ENCODE peak calls at places on chromosomes 2 and 18, in four cellular contexts. One of them, this sample, is unnamed.

GRCh38 chr2:96957299-96957698 is 29.1 kb downstream of the FAM178B start:
- DNase-seq in left ventricle myocardium inferior: no peak
- DNase-seq in fibroblast of mammary gland: no peak
- DNase-seq in foreskin fibroblast: no peak
- DNase-seq in this sample: no peak

GRCh38 chr18:21369146-21369545 is 127.1 kb downstream of the GREB1L start:
- DNase-seq in foreskin fibroblast: no peak
- DNase-seq in fibroblast of mammary gland: no peak
- DNase-seq in left ventricle myocardium inferior: no peak
- DNase-seq in this sample: no peak

GRCh38 chr2:71675296-71675695 is 221.9 kb downstream of the DYSF start:
- DNase-seq in fibroblast of mammary gland: no peak
- DNase-seq in left ventricle myocardium inferior: no peak
- DNase-seq in foreskin fibroblast: no peak
- DNase-seq in this sample: no peak

GRCh38 chr18:22639026-22639463 is 221.3 kb upstream of the CTAGE1 start:
- DNase-seq in left ventricle myocardium inferior: no peak
- DNase-seq in fibroblast of mammary gland: peak
- DNase-seq in foreskin fibroblast: peak
- DNase-seq in this sample: peak

GRCh38 chr18:24398515-24398914 is 891 bp upstream of the OSBPL1A start:
- DNase-seq in foreskin fibroblast: peak
- DNase-seq in left ventricle myocardium inferior: no peak
- DNase-seq in fibroblast of mammary gland: peak
- DNase-seq in this sample: peak

GRCh38 chr2:64021578-64021977 is 2.4 kb upstream of the VPS54 start:
- DNase-seq in fibroblast of mammary gland: no peak
- DNase-seq in foreskin fibroblast: no peak
- DNase-seq in left ventricle myocardium inferior: no peak
- DNase-seq in this sample: no peak

GRCh38 chr2:42767899-42768705 is 4.2 kb upstream of the OXER1 start:
- DNase-seq in left ventricle myocardium inferior: no peak
- DNase-seq in foreskin fibroblast: peak
- DNase-seq in fibroblast of mammary gland: no peak
- DNase-seq in this sample: no peak

GRCh38 chr18:21117385-21118135 is 5.9 kb upstream of the ROCK1 start:
- DNase-seq in foreskin fibroblast: peak
- DNase-seq in fibroblast of mammary gland: peak
- DNase-seq in left ventricle myocardium inferior: no peak
- DNase-seq in this sample: peak

DNA sequence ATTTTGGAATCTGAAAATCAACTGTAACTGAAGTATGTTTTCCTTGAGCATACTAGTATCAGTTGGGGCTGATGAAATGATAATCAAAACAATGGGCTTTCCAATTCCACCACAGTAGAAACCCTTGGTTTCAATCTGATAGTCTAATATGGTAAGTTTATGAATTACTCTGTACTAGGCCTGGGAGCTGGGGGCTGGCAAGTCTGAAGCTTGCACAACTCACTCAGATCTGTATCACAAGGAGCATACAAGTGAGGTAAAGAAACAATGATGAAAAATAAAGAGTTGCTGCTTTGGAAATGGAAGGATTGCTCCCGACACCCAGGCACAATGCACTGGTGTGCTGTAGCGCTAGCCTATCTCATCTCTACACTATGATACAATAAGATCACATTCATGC is 19.4 kb downstream of the ZEB2 start:
- DNase-seq in foreskin fibroblast: no peak
- DNase-seq in left ventricle myocardium inferior: no peak
- DNase-seq in fibroblast of mammary gland: no peak
- DNase-seq in this sample: no peak
- TF ChIP-seq CTCF in foreskin fibroblast: no peak
- TF ChIP-seq CTCF in left ventricle myocardium inferior: no peak
- TF ChIP-seq CTCF in fibroblast of mammary gland: no peak
- TF ChIP-seq CTCF in this sample: no peak

GRCh38 chr18:59835656-59836379 is 64.0 kb upstream of the PMAIP1 start:
- DNase-seq in foreskin fibroblast: no peak
- DNase-seq in fibroblast of mammary gland: no peak
- DNase-seq in left ventricle myocardium inferior: no peak
- DNase-seq in this sample: no peak
- H3K4me3 ChIP-seq in foreskin fibroblast: no peak
- H3K4me3 ChIP-seq in fibroblast of mammary gland: no peak
- H3K4me3 ChIP-seq in left ventricle myocardium inferior: no peak
- H3K4me3 ChIP-seq in this sample: no peak

DNA sequence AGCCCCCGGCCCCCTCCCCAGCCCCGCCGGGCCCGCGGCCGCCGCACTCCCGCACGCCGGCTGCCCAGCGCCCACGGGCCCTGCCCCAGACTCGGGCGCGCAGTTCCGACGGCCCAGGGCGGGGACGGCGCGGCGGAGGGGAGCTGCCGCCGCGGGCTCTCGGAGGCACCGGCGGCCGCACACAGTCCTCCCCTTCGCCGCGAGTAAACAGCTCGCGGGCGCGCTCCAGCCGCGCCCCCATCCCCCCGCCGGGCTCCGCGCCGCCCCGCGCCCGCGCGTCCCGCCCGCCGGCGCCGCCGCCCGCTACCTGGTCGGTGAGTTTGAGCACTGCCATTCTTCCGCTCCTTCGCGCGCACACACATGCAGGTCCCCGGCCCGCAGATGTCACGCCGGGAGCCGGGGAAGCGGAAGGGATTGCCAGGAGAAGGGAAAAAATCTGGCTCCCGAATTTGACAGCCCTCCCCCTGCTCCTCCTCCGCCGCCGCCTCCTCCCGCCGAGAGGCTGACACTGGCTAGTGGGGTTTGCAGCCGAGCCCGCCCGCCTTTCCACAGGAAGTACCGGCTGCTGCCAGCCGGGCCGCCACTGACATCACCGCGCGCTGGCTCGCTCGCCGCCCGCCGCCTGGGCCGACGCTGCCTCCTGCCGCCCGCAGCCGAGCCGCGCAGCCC is at the start of gene ANKRD44:
- DNase-seq in fibroblast of mammary gland: peak
- DNase-seq in left ventricle myocardium inferior: peak
- DNase-seq in foreskin fibroblast: peak
- DNase-seq in this sample: peak
- TF ChIP-seq CTCF in fibroblast of mammary gland: no peak
- TF ChIP-seq CTCF in left ventricle myocardium inferior: peak
- TF ChIP-seq CTCF in foreskin fibroblast: no peak
- TF ChIP-seq CTCF in this sample: peak

GRCh38 chr2:239200646-239201530 is 199.9 kb downstream of the HDAC4 start:
- DNase-seq in left ventricle myocardium inferior: no peak
- DNase-seq in fibroblast of mammary gland: no peak
- DNase-seq in foreskin fibroblast: no peak
- DNase-seq in this sample: no peak

GRCh38 chr2:239201884-239202283 is 198.9 kb downstream of the HDAC4 start:
- DNase-seq in foreskin fibroblast: no peak
- DNase-seq in left ventricle myocardium inferior: no peak
- DNase-seq in fibroblast of mammary gland: no peak
- DNase-seq in this sample: no peak

GRCh38 chr2:239202343-239202742 is 198.5 kb downstream of the HDAC4 start:
- DNase-seq in left ventricle myocardium inferior: no peak
- DNase-seq in fibroblast of mammary gland: no peak
- DNase-seq in foreskin fibroblast: no peak
- DNase-seq in this sample: no peak

GRCh38 chr2:239202836-239203235 is 198.0 kb downstream of the HDAC4 start:
- DNase-seq in fibroblast of mammary gland: no peak
- DNase-seq in left ventricle myocardium inferior: no peak
- DNase-seq in foreskin fibroblast: no peak
- DNase-seq in this sample: no peak

GRCh38 chr2:239201531-239201876 is 199.3 kb downstream of the HDAC4 start:
- DNase-seq in fibroblast of mammary gland: peak
- DNase-seq in left ventricle myocardium inferior: peak
- DNase-seq in foreskin fibroblast: peak
- DNase-seq in this sample: peak
- H3K4me3 ChIP-seq in fibroblast of mammary gland: no peak
- H3K4me3 ChIP-seq in left ventricle myocardium inferior: peak
- H3K4me3 ChIP-seq in foreskin fibroblast: no peak
- H3K4me3 ChIP-seq in this sample: no peak

GRCh38 chr2:27977623-27978312 is 87.2 kb downstream of the BABAM2 start:
- DNase-seq in left ventricle myocardium inferior: no peak
- DNase-seq in fibroblast of mammary gland: peak
- DNase-seq in foreskin fibroblast: peak
- DNase-seq in this sample: peak
- TF ChIP-seq CTCF in left ventricle myocardium inferior: no peak
- TF ChIP-seq CTCF in fibroblast of mammary gland: no peak
- TF ChIP-seq CTCF in foreskin fibroblast: no peak
- TF ChIP-seq CTCF in this sample: no peak

DNA sequence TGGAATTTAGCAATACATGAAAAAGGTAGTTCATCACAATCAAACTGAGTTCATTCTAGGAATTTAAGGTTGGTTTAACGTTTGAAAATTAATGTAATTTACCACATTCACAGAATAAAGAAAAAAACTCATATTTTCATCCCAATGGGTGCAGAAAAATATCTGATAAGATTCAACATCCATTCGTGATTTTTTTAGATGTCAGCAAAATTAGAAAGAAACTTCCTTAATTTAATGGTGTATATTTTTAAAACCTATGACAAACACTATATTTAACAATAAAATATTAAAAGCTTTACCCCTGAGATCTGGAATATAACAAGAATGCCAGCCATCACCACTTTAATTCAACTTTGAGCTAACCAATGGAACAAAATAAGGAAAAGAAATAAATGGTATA is 208.7 kb upstream of the CHAC2 start:
- DNase-seq in fibroblast of mammary gland: no peak
- DNase-seq in left ventricle myocardium inferior: no peak
- DNase-seq in foreskin fibroblast: no peak
- DNase-seq in this sample: no peak
- H3K4me3 ChIP-seq in fibroblast of mammary gland: no peak
- H3K4me3 ChIP-seq in left ventricle myocardium inferior: no peak
- H3K4me3 ChIP-seq in foreskin fibroblast: no peak
- H3K4me3 ChIP-seq in this sample: no peak

GRCh38 chr2:19048593-19049264 is 309.7 kb downstream of the OSR1 start:
- DNase-seq in fibroblast of mammary gland: peak
- DNase-seq in left ventricle myocardium inferior: peak
- DNase-seq in foreskin fibroblast: no peak
- DNase-seq in this sample: peak

GRCh38 chr2:19046986-19047780 is 311.2 kb downstream of the OSR1 start:
- DNase-seq in fibroblast of mammary gland: peak
- DNase-seq in foreskin fibroblast: peak
- DNase-seq in left ventricle myocardium inferior: no peak
- DNase-seq in this sample: peak

GRCh38 chr2:19050354-19050753 is 308.1 kb downstream of the OSR1 start:
- DNase-seq in fibroblast of mammary gland: no peak
- DNase-seq in left ventricle myocardium inferior: no peak
- DNase-seq in foreskin fibroblast: no peak
- DNase-seq in this sample: no peak

GRCh38 chr2:19051238-19051831 is 307.1 kb downstream of the OSR1 start:
- DNase-seq in fibroblast of mammary gland: no peak
- DNase-seq in left ventricle myocardium inferior: no peak
- DNase-seq in foreskin fibroblast: no peak
- DNase-seq in this sample: no peak
- TF ChIP-seq CTCF in fibroblast of mammary gland: no peak
- TF ChIP-seq CTCF in left ventricle myocardium inferior: no peak
- TF ChIP-seq CTCF in foreskin fibroblast: no peak
- TF ChIP-seq CTCF in this sample: peak

GRCh38 chr2:112782234-112782799 is 2.0 kb downstream of the IL1A start:
- DNase-seq in fibroblast of mammary gland: no peak
- DNase-seq in foreskin fibroblast: no peak
- DNase-seq in left ventricle myocardium inferior: no peak
- DNase-seq in this sample: no peak

GRCh38 chr2:112784199-112785189 is at the start of gene IL1A:
- DNase-seq in left ventricle myocardium inferior: no peak
- DNase-seq in foreskin fibroblast: peak
- DNase-seq in fibroblast of mammary gland: peak
- DNase-seq in this sample: peak

GRCh38 chr2:112787294-112787693 is 3.0 kb upstream of the IL1A start:
- DNase-seq in foreskin fibroblast: no peak
- DNase-seq in left ventricle myocardium inferior: no peak
- DNase-seq in fibroblast of mammary gland: no peak
- DNase-seq in this sample: peak

GRCh38 chr2:112779598-112779997 is 4.7 kb downstream of the IL1A start:
- DNase-seq in fibroblast of mammary gland: no peak
- DNase-seq in foreskin fibroblast: no peak
- DNase-seq in left ventricle myocardium inferior: no peak
- DNase-seq in this sample: no peak

GRCh38 chr2:112783187-112783721 is 1.0 kb downstream of the IL1A start:
- DNase-seq in left ventricle myocardium inferior: no peak
- DNase-seq in foreskin fibroblast: no peak
- DNase-seq in fibroblast of mammary gland: no peak
- DNase-seq in this sample: no peak
- H3K4me3 ChIP-seq in left ventricle myocardium inferior: no peak
- H3K4me3 ChIP-seq in foreskin fibroblast: no peak
- H3K4me3 ChIP-seq in fibroblast of mammary gland: no peak
- H3K4me3 ChIP-seq in this sample: peak